ENCODE peak calls at places on chromosomes 11 and 22, in six cellular contexts. I is right lobe of liver, J is K562, C is OCI-LY7, Z is astrocyte, L is kidney. K is an unnamed sample.

GRCh38 chr22:43053176-43053575 is 36.0 kb downstream of the TTLL1 start:
- DNase-seq in I (no peak), L (no peak), C (no peak), J (no peak), Z (no peak), K (no peak)

GRCh38 chr11:34324466-34324865 is 33.3 kb downstream of the ABTB2 start:
- DNase-seq in C (no peak), L (no peak), J (no peak), I (no peak), Z (no peak), K (no peak)

GRCh38 chr11:1771700-1772099 is 8.0 kb upstream of the CTSD start:
- DNase-seq in J (no peak), Z (peak; percentile 38), C (no peak), I (no peak), L (no peak), K (peak; percentile 80)

GRCh38 chr11:114440971-114441810 is 1.9 kb downstream of the REXO2 start:
- DNase-seq in C (peak; percentile 5), I (no peak), J (peak; percentile 44), L (no peak), Z (no peak), K (no peak)

GRCh38 chr22:27045103-27045940 is 387.9 kb downstream of the MIAT start:
- DNase-seq in L (no peak), I (no peak), Z (peak; percentile 83), C (no peak), J (no peak), K (no peak)

GRCh38 chr11:132540586-132540985 is 991.7 kb downstream of the OPCML start:
- DNase-seq in I (no peak), L (no peak), J (no peak), Z (peak; percentile 12), C (no peak), K (no peak)

GRCh38 chr11:14190992-14191773 is 167.8 kb downstream of the RRAS2 start:
- DNase-seq in C (no peak), J (no peak), I (no peak), Z (no peak), L (no peak), K (peak; percentile 49)

GRCh38 chr11:92941676-92942571 is 27.5 kb upstream of the MTNR1B start:
- DNase-seq in L (no peak), J (peak; percentile 31), C (peak; percentile 33), Z (peak; percentile 10), I (no peak), K (no peak)

GRCh38 chr11:105933666-105934065 is 88.4 kb downstream of the MSANTD4 start:
- DNase-seq in I (no peak), J (no peak), Z (no peak), L (no peak), C (no peak), K (no peak)

GRCh38 chr22:46583571-46583970 is 36.6 kb upstream of the GRAMD4 start:
- DNase-seq in C (no peak), Z (no peak), I (no peak), L (peak; percentile 46), J (no peak), K (no peak)

GRCh38 chr11:131423715-131424114 is 53.3 kb downstream of the NTM start:
- DNase-seq in L (no peak), Z (peak; percentile 48), C (no peak), I (no peak), J (no peak), K (no peak)

GRCh38 chr11:56849852-56850251 is 101.4 kb upstream of the OR9G4 start:
- DNase-seq in I (no peak), Z (no peak), J (no peak), C (no peak), L (no peak), K (no peak)

GRCh38 chr22:29195964-29196666 is 9.6 kb upstream of the EMID1 start:
- DNase-seq in J (no peak), L (peak; percentile 52), I (no peak), Z (no peak), C (no peak), K (no peak)

GRCh38 chr11:72738199-72739141 is 13.7 kb downstream of the ARAP1 start:
- DNase-seq in L (peak; percentile 71), J (peak; percentile 79), Z (no peak), C (peak; percentile 90), I (peak; percentile 58), K (no peak)
- H3K27ac ChIP-seq in L (peak overlapping the region; percentile 23), J (peak overlapping the region; percentile 47), Z (no peak overlapping the region), C (peak overlapping the region; percentile 63), I (peak overlapping the region; percentile 53), K (peak overlapping the region; percentile 93)

GRCh38 chr11:128904872-128905344 is 13.8 kb downstream of the KCNJ5 start:
- DNase-seq in I (no peak), J (no peak), C (no peak), L (no peak), Z (peak; percentile 65), K (no peak)
- H3K4me1 ChIP-seq in I (peaks cover 25% of the 10 kb centered on the region), J (peaks cover 4% of the 10 kb centered on the region), C (no peaks in the 10 kb centered on the region), L (peaks cover 4% of the 10 kb centered on the region), Z (peaks cover 37% of the 10 kb centered on the region), K (peaks cover 44% of the 10 kb centered on the region)

GRCh38 chr22:41857860-41858199 is 24.9 kb downstream of the SREBF2 start:
- DNase-seq in C (no peak), L (no peak), I (no peak), J (no peak), Z (no peak), K (no peak)
- H3K27ac ChIP-seq in C (peak overlapping the region; percentile 98), L (no peak overlapping the region), I (no peak overlapping the region), J (no peak overlapping the region), Z (no peak overlapping the region), K (no peak overlapping the region)

DNA sequence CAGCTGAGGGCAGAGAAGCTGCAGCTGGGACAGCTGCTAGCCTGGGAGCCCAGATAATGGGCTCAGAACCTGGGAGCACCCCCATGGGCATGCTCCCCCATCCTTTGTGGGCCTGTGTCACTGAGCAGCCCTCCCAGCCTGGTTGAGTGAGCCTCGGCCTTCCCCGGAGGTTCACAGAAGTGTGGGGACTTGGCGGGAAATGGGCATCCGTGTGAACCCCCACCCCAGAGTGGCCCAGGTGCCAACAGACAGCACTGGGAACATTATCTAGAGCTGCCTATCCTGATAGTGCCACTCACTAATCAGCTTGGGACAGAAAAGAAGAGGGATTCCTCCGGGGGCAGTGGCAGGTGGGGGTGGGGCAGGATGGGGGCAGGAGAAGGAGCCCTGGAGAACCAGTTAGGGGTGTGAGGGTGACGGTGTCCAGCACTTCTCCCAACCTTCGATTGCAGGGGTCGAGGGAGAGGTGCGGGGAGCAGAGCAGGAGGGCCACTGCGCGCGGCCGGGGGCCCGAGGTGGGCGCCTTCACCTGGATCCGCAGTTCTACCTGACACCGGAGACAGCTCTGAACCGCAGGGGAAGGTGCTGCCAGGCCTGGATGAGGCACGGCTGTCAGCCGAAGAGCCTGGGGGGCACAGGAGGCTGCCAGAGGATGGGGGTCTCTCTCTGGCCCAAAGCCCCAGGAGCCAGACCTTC is 33.1 kb downstream of the FLRT1 start:
- DNase-seq in I (no peak), L (no peak), Z (no peak), C (no peak), J (no peak), K (peak; percentile 72)
- H3K4me1 ChIP-seq in I (no peaks in the 10 kb centered on the region), L (no peaks in the 10 kb centered on the region), Z (no peaks in the 10 kb centered on the region), C (no peaks in the 10 kb centered on the region), J (peaks cover 45% of the 10 kb centered on the region), K (no peaks in the 10 kb centered on the region)

GRCh38 chr11:44889266-44889665 is 61.4 kb downstream of the TP53I11 start:
- DNase-seq in I (no peak), J (no peak), C (no peak), L (no peak), Z (peak; percentile 32), K (no peak)

GRCh38 chr11:44887598-44887997 is 63.1 kb downstream of the TP53I11 start:
- DNase-seq in J (no peak), I (no peak), Z (no peak), L (no peak), C (no peak), K (no peak)

GRCh38 chr11:44892843-44893242 is 57.8 kb downstream of the TP53I11 start:
- DNase-seq in I (no peak), J (no peak), Z (no peak), L (no peak), C (no peak), K (no peak)

GRCh38 chr11:44894217-44894617 is 56.5 kb downstream of the TP53I11 start:
- DNase-seq in Z (peak; percentile 34), I (peak; percentile 50), L (no peak), J (peak; percentile 68), C (peak; percentile 57), K (peak; percentile 36)

DNA sequence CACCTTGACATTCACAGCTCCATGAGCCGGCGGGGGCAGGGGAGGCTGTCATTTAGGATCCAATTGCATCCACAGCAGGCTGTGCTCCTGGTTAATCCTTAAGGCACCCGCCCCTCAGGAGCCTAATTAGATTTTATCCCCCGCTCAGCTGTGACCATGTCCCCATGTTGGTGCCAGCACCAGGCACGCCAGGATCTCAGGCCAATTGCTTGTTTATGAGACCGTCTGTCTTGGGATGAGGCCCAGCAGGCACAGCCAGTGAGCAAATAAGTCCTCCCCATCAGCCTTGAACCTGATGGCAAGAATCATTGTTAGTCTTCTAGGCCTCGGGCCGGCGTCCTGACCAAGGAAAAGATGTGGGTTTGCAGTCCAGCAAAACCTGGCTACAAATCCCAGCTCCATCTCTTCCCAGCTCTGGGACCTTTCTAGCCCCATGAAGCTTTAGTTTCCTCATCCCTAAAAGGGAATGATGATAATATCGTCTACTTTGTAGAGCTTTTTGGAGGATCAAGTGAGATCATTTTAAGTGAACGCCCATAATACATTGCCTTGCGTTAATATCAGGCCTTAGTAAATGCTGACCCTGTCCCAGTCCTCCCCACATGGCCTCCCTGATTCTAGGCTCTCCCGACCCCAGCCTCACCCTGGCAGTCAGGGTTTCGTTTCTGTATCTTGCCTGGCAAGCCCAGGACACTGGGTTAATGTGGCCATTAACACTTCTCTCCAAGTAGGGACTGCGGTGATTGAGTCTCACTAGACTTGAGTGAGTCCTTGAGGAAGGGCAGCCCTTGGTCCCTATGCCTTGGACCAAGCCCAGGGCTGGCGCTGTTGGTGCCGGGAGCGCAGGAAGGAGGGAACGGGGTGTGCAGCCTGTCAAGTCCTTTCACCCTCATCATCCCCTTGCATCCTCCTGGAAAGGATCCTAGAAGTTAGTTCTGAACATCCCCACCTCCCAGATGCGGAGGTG is 57.1 kb downstream of the TP53I11 start:
- DNase-seq in C (no peak), L (no peak), I (no peak), Z (no peak), J (no peak), K (no peak)
- H3K27ac ChIP-seq in C (no peak overlapping the region), L (no peak overlapping the region), I (no peak overlapping the region), Z (no peak overlapping the region), J (no peak overlapping the region), K (no peak overlapping the region)

K was measured in upper lobe of left lung.